ENCODE peak calls at places on chromosomes 13 and 19, in four cellular contexts. E is heart left ventricle, P is progenitor cell of endocrine pancreas, O is osteoblast. B is an unnamed sample.
A peak's percentile ranks its signal among the peaks of the same experiment; 100 is the strongest.

GRCh38 chr13:20132052-20132634 is 28.7 kb downstream of the GJA3 start:
- DNase-seq in E (no peak), P (no peak), O (no peak), B (no peak)

GRCh38 chr13:99845136-99845874 is 126.3 kb downstream of the ZIC5 start:
- DNase-seq in P (no peak), O (no peak), E (no peak), B (no peak)

GRCh38 chr13:50303963-50304721 is 288.9 kb downstream of the KCNRG start:
- DNase-seq in E (no peak), P (no peak), O (no peak), B (no peak)

GRCh38 chr19:16688084-16688483 is 27.1 kb downstream of the TMEM38A start:
- DNase-seq in E (no peak), O (no peak), P (no peak), B (no peak)

GRCh38 chr13:50831510-50831909 is 12.0 kb downstream of the DLEU7 start:
- DNase-seq in P (no peak), O (no peak), E (no peak), B (no peak)

GRCh38 chr13:71477735-71478134 is 389.3 kb downstream of the DACH1 start:
- DNase-seq in O (no peak), P (no peak), E (no peak), B (no peak)

GRCh38 chr19:46571495-46571894 is 29.6 kb upstream of the CALM3 start:
- DNase-seq in E (no peak), O (peak; percentile 86), P (no peak), B (no peak)

GRCh38 chr13:89862691-89863036 is 1484.8 kb upstream of the MIR17HG start:
- DNase-seq in P (no peak), E (no peak), O (no peak), B (no peak)

GRCh38 chr13:35957174-35957867 is 173.9 kb downstream of the DCLK1 start:
- DNase-seq in P (no peak), E (no peak), O (no peak), B (no peak)

GRCh38 chr13:79918620-79919019 is 422.3 kb downstream of the SPRY2 start:
- DNase-seq in O (no peak), P (no peak), E (no peak), B (no peak)

GRCh38 chr13:114106991-114107685 is 25.3 kb downstream of the RASA3 start:
- DNase-seq in P (no peak), O (peak; percentile 62), E (peak; percentile 43), B (peak; percentile 48)

GRCh38 chr13:36126496-36126895 is 4.7 kb downstream of the DCLK1 start:
- DNase-seq in O (peak; percentile 89), E (no peak), P (no peak), B (no peak)

GRCh38 chr19:51572908-51573307 is 1.8 kb downstream of the ZNF175 start:
- DNase-seq in P (no peak), O (peak; percentile 91), E (no peak), B (no peak)

GRCh38 chr13:26270707-26271106 is 16.8 kb downstream of the CDK8 start:
- DNase-seq in P (no peak), E (no peak), O (no peak), B (no peak)

GRCh38 chr13:106205871-106206270 is 329.6 kb downstream of the EFNB2 start:
- DNase-seq in O (no peak), P (no peak), E (no peak), B (no peak)

GRCh38 chr19:12555456-12555930 is 4.2 kb upstream of the ZNF564 start:
- DNase-seq in E (no peak), P (no peak), O (no peak), B (peak; percentile 58)

GRCh38 chr13:59531571-59532091 is 632.1 kb downstream of the DIAPH3 start:
- DNase-seq in O (no peak), E (peak; percentile 87), P (no peak), B (peak; percentile 90)

GRCh38 chr19:54411033-54411432 is 4.2 kb upstream of the TTYH1 start:
- DNase-seq in P (no peak), O (no peak), E (no peak), B (no peak)

GRCh38 chr13:26929971-26930730 is 169.6 kb upstream of the GPR12 start:
- DNase-seq in O (no peak), P (peak; percentile 74), E (peak; percentile 83), B (peak; percentile 60)

GRCh38 chr19:17686592-17687042 is 1.5 kb downstream of the UNC13A start:
- DNase-seq in P (no peak), E (no peak), O (peak; percentile 76), B (peak; percentile 68)

GRCh38 chr19:19305696-19306095 is 14.6 kb downstream of the SUGP1 start:
- DNase-seq in O (peak; percentile 62), P (no peak), E (no peak), B (no peak)

GRCh38 chr19:17448190-17448967 is at the start of gene TMEM221:
- DNase-seq in P (peak; percentile 71), O (peak; percentile 95), E (peak; percentile 77), B (peak; percentile 66)

GRCh38 chr13:28022848-28023518 is 34.5 kb upstream of the URAD start:
- DNase-seq in O (no peak), E (no peak), P (no peak), B (no peak)

GRCh38 chr19:15748239-15748638 is 10.5 kb downstream of the OR10H3 start:
- DNase-seq in E (no peak), P (no peak), O (no peak), B (no peak)

GRCh38 chr19:6533746-6534418 is 3.1 kb downstream of the TNFSF9 start:
- DNase-seq in E (no peak), O (peak; percentile 89), P (no peak), B (no peak)